ENCODE peak calls at places on chromosomes 3 and 15, in ten cellular contexts. One of them, this sample, is unnamed. For H3K4me1 and H3K27me3, the result is how much of the 10 kb centered on the place peaks cover.

GRCh38 chr3:78988324-78988723 is 779.5 kb downstream of the ROBO1 start:
- DNase-seq in heart left ventricle: no peak
- DNase-seq in HCT116: no peak
- DNase-seq in H9: no peak
- DNase-seq in neuronal stem cell: no peak
- DNase-seq in astrocyte: no peak
- DNase-seq in lower lobe of right lung: no peak
- DNase-seq in psoas muscle: no peak
- DNase-seq in PC-9: no peak
- DNase-seq in right cardiac atrium: no peak
- DNase-seq in this sample: peak

GRCh38 chr3:71896751-71897150 is 111.8 kb upstream of the PROK2 start:
- DNase-seq in heart left ventricle: no peak
- DNase-seq in HCT116: no peak
- DNase-seq in H9: no peak
- DNase-seq in neuronal stem cell: no peak
- DNase-seq in astrocyte: no peak
- DNase-seq in lower lobe of right lung: no peak
- DNase-seq in psoas muscle: no peak
- DNase-seq in PC-9: no peak
- DNase-seq in right cardiac atrium: no peak
- DNase-seq in this sample: no peak

GRCh38 chr3:34569437-34569836 is 771.0 kb downstream of the PDCD6IP start:
- DNase-seq in heart left ventricle: no peak
- DNase-seq in HCT116: no peak
- DNase-seq in H9: no peak
- DNase-seq in neuronal stem cell: no peak
- DNase-seq in astrocyte: no peak
- DNase-seq in lower lobe of right lung: no peak
- DNase-seq in psoas muscle: no peak
- DNase-seq in PC-9: no peak
- DNase-seq in right cardiac atrium: no peak
- DNase-seq in this sample: no peak

GRCh38 chr15:56654624-56655023 is 78.7 kb downstream of the ZNF280D start:
- DNase-seq in heart left ventricle: no peak
- DNase-seq in HCT116: no peak
- DNase-seq in H9: no peak
- DNase-seq in neuronal stem cell: no peak
- DNase-seq in astrocyte: peak
- DNase-seq in lower lobe of right lung: no peak
- DNase-seq in psoas muscle: no peak
- DNase-seq in PC-9: no peak
- DNase-seq in right cardiac atrium: no peak
- DNase-seq in this sample: no peak

GRCh38 chr3:42020681-42021307 is 58.9 kb upstream of the ULK4 start:
- DNase-seq in heart left ventricle: no peak
- DNase-seq in HCT116: no peak
- DNase-seq in H9: no peak
- DNase-seq in neuronal stem cell: no peak
- DNase-seq in astrocyte: peak
- DNase-seq in lower lobe of right lung: no peak
- DNase-seq in psoas muscle: no peak
- DNase-seq in PC-9: peak
- DNase-seq in right cardiac atrium: no peak
- DNase-seq in this sample: peak

GRCh38 chr3:88180398-88180999 is 30.7 kb downstream of the C3orf38 start:
- DNase-seq in heart left ventricle: no peak
- DNase-seq in HCT116: peak
- DNase-seq in H9: no peak
- DNase-seq in neuronal stem cell: no peak
- DNase-seq in astrocyte: peak
- DNase-seq in lower lobe of right lung: no peak
- DNase-seq in psoas muscle: no peak
- DNase-seq in PC-9: no peak
- DNase-seq in right cardiac atrium: no peak
- DNase-seq in this sample: peak

GRCh38 chr3:165254812-165255211 is 58.6 kb upstream of the SLITRK3 start:
- DNase-seq in heart left ventricle: no peak
- DNase-seq in HCT116: peak
- DNase-seq in H9: no peak
- DNase-seq in neuronal stem cell: peak
- DNase-seq in astrocyte: peak
- DNase-seq in lower lobe of right lung: no peak
- DNase-seq in psoas muscle: no peak
- DNase-seq in PC-9: peak
- DNase-seq in right cardiac atrium: no peak
- DNase-seq in this sample: peak

GRCh38 chr3:169148448-169149348 is 514.8 kb downstream of the MECOM start:
- DNase-seq in heart left ventricle: no peak
- DNase-seq in HCT116: no peak
- DNase-seq in H9: no peak
- DNase-seq in neuronal stem cell: no peak
- DNase-seq in astrocyte: peak
- DNase-seq in lower lobe of right lung: no peak
- DNase-seq in psoas muscle: no peak
- DNase-seq in PC-9: no peak
- DNase-seq in right cardiac atrium: no peak
- DNase-seq in this sample: peak

GRCh38 chr3:107206141-107206540 is 171.1 kb upstream of the CCDC54 start:
- DNase-seq in heart left ventricle: no peak
- DNase-seq in HCT116: peak
- DNase-seq in H9: no peak
- DNase-seq in neuronal stem cell: peak
- DNase-seq in astrocyte: peak
- DNase-seq in lower lobe of right lung: no peak
- DNase-seq in psoas muscle: no peak
- DNase-seq in PC-9: peak
- DNase-seq in right cardiac atrium: no peak
- DNase-seq in this sample: peak

GRCh38 chr3:143897558-143898305 is 49.5 kb upstream of the SLC9A9 start:
- DNase-seq in heart left ventricle: no peak
- DNase-seq in HCT116: no peak
- DNase-seq in H9: no peak
- DNase-seq in neuronal stem cell: peak
- DNase-seq in astrocyte: peak
- DNase-seq in lower lobe of right lung: no peak
- DNase-seq in psoas muscle: no peak
- DNase-seq in PC-9: no peak
- DNase-seq in right cardiac atrium: no peak
- DNase-seq in this sample: no peak

GRCh38 chr3:32457971-32458471 is 44.6 kb downstream of the CMTM6 start:
- DNase-seq in heart left ventricle: no peak
- DNase-seq in HCT116: no peak
- DNase-seq in H9: no peak
- DNase-seq in neuronal stem cell: no peak
- DNase-seq in astrocyte: no peak
- DNase-seq in lower lobe of right lung: no peak
- DNase-seq in psoas muscle: no peak
- DNase-seq in PC-9: no peak
- DNase-seq in right cardiac atrium: no peak
- DNase-seq in this sample: no peak

GRCh38 chr15:72375501-72375845 is 341 bp downstream of the HEXA start:
- DNase-seq in heart left ventricle: peak
- DNase-seq in HCT116: no peak
- DNase-seq in H9: no peak
- DNase-seq in neuronal stem cell: no peak
- DNase-seq in astrocyte: no peak
- DNase-seq in lower lobe of right lung: peak
- DNase-seq in psoas muscle: no peak
- DNase-seq in PC-9: no peak
- DNase-seq in right cardiac atrium: no peak
- DNase-seq in this sample: no peak

GRCh38 chr3:188153498-188153948 is 434 bp upstream of the LPP start:
- DNase-seq in heart left ventricle: peak
- DNase-seq in HCT116: peak
- DNase-seq in H9: peak
- DNase-seq in neuronal stem cell: peak
- DNase-seq in astrocyte: peak
- DNase-seq in lower lobe of right lung: peak
- DNase-seq in psoas muscle: peak
- DNase-seq in PC-9: peak
- DNase-seq in right cardiac atrium: peak
- DNase-seq in this sample: peak

GRCh38 chr3:160395297-160395696 is 3.7 kb downstream of the IFT80 start:
- DNase-seq in heart left ventricle: no peak
- DNase-seq in HCT116: no peak
- DNase-seq in H9: no peak
- DNase-seq in neuronal stem cell: no peak
- DNase-seq in astrocyte: peak
- DNase-seq in lower lobe of right lung: no peak
- DNase-seq in psoas muscle: no peak
- DNase-seq in PC-9: no peak
- DNase-seq in right cardiac atrium: no peak
- DNase-seq in this sample: peak

GRCh38 chr15:34365836-34366235 is 1.2 kb downstream of the LPCAT4 start:
- DNase-seq in heart left ventricle: no peak
- DNase-seq in HCT116: no peak
- DNase-seq in H9: no peak
- DNase-seq in neuronal stem cell: no peak
- DNase-seq in astrocyte: no peak
- DNase-seq in lower lobe of right lung: no peak
- DNase-seq in psoas muscle: no peak
- DNase-seq in PC-9: no peak
- DNase-seq in right cardiac atrium: no peak
- DNase-seq in this sample: no peak

GRCh38 chr15:72782274-72782992 is 1.1 kb downstream of the ADPGK start:
- DNase-seq in heart left ventricle: no peak
- DNase-seq in HCT116: no peak
- DNase-seq in H9: no peak
- DNase-seq in neuronal stem cell: no peak
- DNase-seq in astrocyte: no peak
- DNase-seq in lower lobe of right lung: no peak
- DNase-seq in psoas muscle: no peak
- DNase-seq in PC-9: no peak
- DNase-seq in right cardiac atrium: no peak
- DNase-seq in this sample: no peak

DNA sequence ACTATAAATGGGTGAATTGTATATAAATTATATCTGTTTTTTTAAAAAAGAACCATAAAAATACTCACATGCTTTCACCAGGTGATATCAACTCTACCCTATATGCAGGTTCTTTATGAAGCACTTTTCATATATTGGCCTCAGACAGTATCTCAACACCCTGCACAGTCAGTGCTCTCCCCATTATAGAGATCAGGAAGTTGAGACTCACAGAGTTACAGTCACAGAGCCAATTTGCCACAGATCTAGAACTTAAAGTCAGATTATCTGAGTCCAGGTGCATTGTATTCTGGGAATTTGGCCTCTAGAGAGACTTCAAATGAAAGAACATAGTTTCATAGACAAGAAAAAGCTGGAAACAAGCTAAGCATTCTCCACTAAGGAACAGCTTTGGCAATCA is 38.1 kb downstream of the DAPK2 start:
- DNase-seq in heart left ventricle: no peak
- DNase-seq in HCT116: no peak
- DNase-seq in H9: no peak
- DNase-seq in neuronal stem cell: no peak
- DNase-seq in astrocyte: no peak
- DNase-seq in lower lobe of right lung: no peak
- DNase-seq in psoas muscle: no peak
- DNase-seq in PC-9: no peak
- DNase-seq in right cardiac atrium: no peak
- DNase-seq in this sample: no peak
- H3K4me1 ChIP-seq in heart left ventricle: under half
- H3K4me1 ChIP-seq in HCT116: under half
- H3K4me1 ChIP-seq in H9: under half
- H3K4me1 ChIP-seq in neuronal stem cell: under half
- H3K4me1 ChIP-seq in astrocyte: under half
- H3K4me1 ChIP-seq in lower lobe of right lung: half or more
- H3K4me1 ChIP-seq in psoas muscle: half or more
- H3K4me1 ChIP-seq in PC-9: half or more
- H3K4me1 ChIP-seq in right cardiac atrium: under half
- H3K4me1 ChIP-seq in this sample: under half

DNA sequence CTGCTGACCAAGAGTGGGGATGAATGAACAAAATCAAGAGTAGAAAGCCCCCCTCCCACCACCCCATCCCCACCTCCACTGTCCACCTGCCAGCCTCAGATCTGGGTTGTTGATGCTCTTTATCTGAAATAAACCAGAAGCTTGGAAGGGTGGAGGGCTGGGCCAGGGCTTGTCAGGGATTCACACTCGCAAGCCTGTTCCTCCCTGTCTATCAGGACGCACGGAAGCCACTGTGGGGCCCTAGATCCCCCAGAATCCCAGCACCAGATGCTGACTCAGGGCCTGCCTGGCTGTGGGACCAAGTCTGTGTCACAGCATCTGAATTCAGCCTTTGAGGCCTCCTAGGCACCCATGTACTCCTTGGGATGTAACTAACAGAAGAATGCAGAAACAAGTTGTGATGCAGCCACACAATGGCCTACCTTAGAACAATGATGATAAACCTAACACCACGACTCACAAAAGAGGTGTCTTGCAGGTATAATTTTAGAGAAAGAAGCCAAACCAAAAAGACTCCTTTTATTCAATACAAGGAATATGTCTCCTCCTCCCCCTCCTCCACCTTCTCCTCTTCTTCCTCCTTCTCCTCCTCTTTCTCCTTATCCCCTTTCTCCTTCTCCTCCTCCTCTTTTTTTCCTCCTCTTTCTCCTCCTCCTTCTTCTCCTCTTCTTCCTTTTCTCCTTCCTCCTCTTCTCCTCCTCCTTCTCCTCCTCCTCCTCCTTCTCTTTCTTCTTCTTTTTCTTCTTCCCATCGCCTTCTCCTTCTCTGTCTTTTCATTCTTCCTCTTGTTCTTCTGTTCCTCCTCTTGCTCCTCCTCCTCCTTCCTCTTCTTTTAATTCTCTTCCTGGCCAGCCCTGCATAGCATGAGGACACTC is 234.7 kb downstream of the PLCL2 start:
- DNase-seq in heart left ventricle: no peak
- DNase-seq in HCT116: no peak
- DNase-seq in H9: no peak
- DNase-seq in neuronal stem cell: no peak
- DNase-seq in astrocyte: no peak
- DNase-seq in lower lobe of right lung: no peak
- DNase-seq in psoas muscle: no peak
- DNase-seq in PC-9: no peak
- DNase-seq in right cardiac atrium: no peak
- DNase-seq in this sample: no peak
- H3K27me3 ChIP-seq in heart left ventricle: under half
- H3K27me3 ChIP-seq in HCT116: under half
- H3K27me3 ChIP-seq in H9: under half
- H3K27me3 ChIP-seq in neuronal stem cell: under half
- H3K27me3 ChIP-seq in astrocyte: under half
- H3K27me3 ChIP-seq in lower lobe of right lung: under half
- H3K27me3 ChIP-seq in psoas muscle: under half
- H3K27me3 ChIP-seq in PC-9: under half
- H3K27me3 ChIP-seq in right cardiac atrium: under half
- H3K27me3 ChIP-seq in this sample: under half

GRCh38 chr15:70479056-70479455 is 284.3 kb downstream of the UACA start:
- DNase-seq in heart left ventricle: no peak
- DNase-seq in HCT116: no peak
- DNase-seq in H9: no peak
- DNase-seq in neuronal stem cell: no peak
- DNase-seq in astrocyte: no peak
- DNase-seq in lower lobe of right lung: no peak
- DNase-seq in psoas muscle: no peak
- DNase-seq in PC-9: no peak
- DNase-seq in right cardiac atrium: peak
- DNase-seq in this sample: no peak
- H3K4me1 ChIP-seq in heart left ventricle: under half
- H3K4me1 ChIP-seq in HCT116: under half
- H3K4me1 ChIP-seq in H9: under half
- H3K4me1 ChIP-seq in neuronal stem cell: under half
- H3K4me1 ChIP-seq in astrocyte: under half
- H3K4me1 ChIP-seq in lower lobe of right lung: under half
- H3K4me1 ChIP-seq in psoas muscle: under half
- H3K4me1 ChIP-seq in PC-9: under half
- H3K4me1 ChIP-seq in right cardiac atrium: under half
- H3K4me1 ChIP-seq in this sample: under half

GRCh38 chr3:156816091-156816793 is 9.9 kb upstream of the LEKR1 start:
- DNase-seq in heart left ventricle: peak
- DNase-seq in HCT116: no peak
- DNase-seq in H9: peak
- DNase-seq in neuronal stem cell: peak
- DNase-seq in astrocyte: peak
- DNase-seq in lower lobe of right lung: peak
- DNase-seq in psoas muscle: peak
- DNase-seq in PC-9: peak
- DNase-seq in right cardiac atrium: peak
- DNase-seq in this sample: peak
- H3K27me3 ChIP-seq in heart left ventricle: under half
- H3K27me3 ChIP-seq in HCT116: under half
- H3K27me3 ChIP-seq in H9: under half
- H3K27me3 ChIP-seq in neuronal stem cell: under half
- H3K27me3 ChIP-seq in astrocyte: under half
- H3K27me3 ChIP-seq in lower lobe of right lung: under half
- H3K27me3 ChIP-seq in psoas muscle: under half
- H3K27me3 ChIP-seq in PC-9: under half
- H3K27me3 ChIP-seq in right cardiac atrium: under half
- H3K27me3 ChIP-seq in this sample: under half